ENCODE peak calls at places on chromosomes 16 and 17, in nine cellular contexts. One of them, this sample, is unnamed.
A peak's percentile ranks its signal among the peaks of the same experiment; 100 is the strongest.

GRCh38 chr16:57307365-57307764 is 22.9 kb upstream of the PLLP start:
- DNase-seq in stimulated activated CD8-positive, alpha-beta memory T cell treated with anti-CD3 and anti-CD28 coated beads, Interleukin-12 subunit alpha, Interleukin-12 subunit beta, amount 100 ng/mL, for 4 hours: no peak
- DNase-seq in activated naive CD8-positive, alpha-beta T cell treated with anti-CD3 and anti-CD28 coated beads, Interleukin-2, amount 10 ng/mL, durations not matched to agents 7 days and 5 days: no peak
- DNase-seq in neuronal stem cell: no peak
- DNase-seq in NCI-H446: no peak
- DNase-seq in LoVo: no peak
- DNase-seq in EL: no peak
- DNase-seq in mucosa of gallbladder: no peak
- DNase-seq in thoracic aorta: no peak
- DNase-seq in this sample: no peak

GRCh38 chr16:1184156-1184868 is 31.4 kb downstream of the CACNA1H start:
- DNase-seq in stimulated activated CD8-positive, alpha-beta memory T cell treated with anti-CD3 and anti-CD28 coated beads, Interleukin-12 subunit alpha, Interleukin-12 subunit beta, amount 100 ng/mL, for 4 hours: no peak
- DNase-seq in activated naive CD8-positive, alpha-beta T cell treated with anti-CD3 and anti-CD28 coated beads, Interleukin-2, amount 10 ng/mL, durations not matched to agents 7 days and 5 days: no peak
- DNase-seq in neuronal stem cell: no peak
- DNase-seq in NCI-H446: no peak
- DNase-seq in LoVo: no peak
- DNase-seq in EL: no peak
- DNase-seq in mucosa of gallbladder: peak; percentile 77
- DNase-seq in thoracic aorta: no peak
- DNase-seq in this sample: no peak

GRCh38 chr17:9350083-9350482 is 225.5 kb downstream of the STX8 start:
- DNase-seq in stimulated activated CD8-positive, alpha-beta memory T cell treated with anti-CD3 and anti-CD28 coated beads, Interleukin-12 subunit alpha, Interleukin-12 subunit beta, amount 100 ng/mL, for 4 hours: no peak
- DNase-seq in activated naive CD8-positive, alpha-beta T cell treated with anti-CD3 and anti-CD28 coated beads, Interleukin-2, amount 10 ng/mL, durations not matched to agents 7 days and 5 days: no peak
- DNase-seq in neuronal stem cell: no peak
- DNase-seq in NCI-H446: no peak
- DNase-seq in LoVo: no peak
- DNase-seq in EL: peak; percentile 96
- DNase-seq in mucosa of gallbladder: no peak
- DNase-seq in thoracic aorta: no peak
- DNase-seq in this sample: no peak

GRCh38 chr17:13030459-13031305 is 12.9 kb upstream of the ELAC2 start:
- DNase-seq in stimulated activated CD8-positive, alpha-beta memory T cell treated with anti-CD3 and anti-CD28 coated beads, Interleukin-12 subunit alpha, Interleukin-12 subunit beta, amount 100 ng/mL, for 4 hours: no peak
- DNase-seq in activated naive CD8-positive, alpha-beta T cell treated with anti-CD3 and anti-CD28 coated beads, Interleukin-2, amount 10 ng/mL, durations not matched to agents 7 days and 5 days: no peak
- DNase-seq in neuronal stem cell: peak; percentile 67
- DNase-seq in NCI-H446: no peak
- DNase-seq in LoVo: peak; percentile 31
- DNase-seq in EL: peak; percentile 55
- DNase-seq in mucosa of gallbladder: peak; percentile 36
- DNase-seq in thoracic aorta: no peak
- DNase-seq in this sample: no peak

GRCh38 chr16:66054095-66054494 is 312.4 kb upstream of the CDH5 start:
- DNase-seq in stimulated activated CD8-positive, alpha-beta memory T cell treated with anti-CD3 and anti-CD28 coated beads, Interleukin-12 subunit alpha, Interleukin-12 subunit beta, amount 100 ng/mL, for 4 hours: no peak
- DNase-seq in activated naive CD8-positive, alpha-beta T cell treated with anti-CD3 and anti-CD28 coated beads, Interleukin-2, amount 10 ng/mL, durations not matched to agents 7 days and 5 days: no peak
- DNase-seq in neuronal stem cell: no peak
- DNase-seq in NCI-H446: no peak
- DNase-seq in LoVo: no peak
- DNase-seq in EL: no peak
- DNase-seq in mucosa of gallbladder: no peak
- DNase-seq in thoracic aorta: no peak
- DNase-seq in this sample: no peak

GRCh38 chr17:3213587-3213986 is 6.1 kb downstream of the OR1A1 start:
- DNase-seq in stimulated activated CD8-positive, alpha-beta memory T cell treated with anti-CD3 and anti-CD28 coated beads, Interleukin-12 subunit alpha, Interleukin-12 subunit beta, amount 100 ng/mL, for 4 hours: no peak
- DNase-seq in activated naive CD8-positive, alpha-beta T cell treated with anti-CD3 and anti-CD28 coated beads, Interleukin-2, amount 10 ng/mL, durations not matched to agents 7 days and 5 days: no peak
- DNase-seq in neuronal stem cell: no peak
- DNase-seq in NCI-H446: no peak
- DNase-seq in LoVo: no peak
- DNase-seq in EL: peak; percentile 2
- DNase-seq in mucosa of gallbladder: no peak
- DNase-seq in thoracic aorta: no peak
- DNase-seq in this sample: no peak

GRCh38 chr17:32551186-32551955 is 64.6 kb downstream of the CDK5R1 start:
- DNase-seq in stimulated activated CD8-positive, alpha-beta memory T cell treated with anti-CD3 and anti-CD28 coated beads, Interleukin-12 subunit alpha, Interleukin-12 subunit beta, amount 100 ng/mL, for 4 hours: no peak
- DNase-seq in activated naive CD8-positive, alpha-beta T cell treated with anti-CD3 and anti-CD28 coated beads, Interleukin-2, amount 10 ng/mL, durations not matched to agents 7 days and 5 days: no peak
- DNase-seq in neuronal stem cell: no peak
- DNase-seq in NCI-H446: no peak
- DNase-seq in LoVo: no peak
- DNase-seq in EL: peak; percentile 49
- DNase-seq in mucosa of gallbladder: no peak
- DNase-seq in thoracic aorta: no peak
- DNase-seq in this sample: no peak

GRCh38 chr17:74199306-74200092 is 4.0 kb upstream of the RPL38 start:
- DNase-seq in stimulated activated CD8-positive, alpha-beta memory T cell treated with anti-CD3 and anti-CD28 coated beads, Interleukin-12 subunit alpha, Interleukin-12 subunit beta, amount 100 ng/mL, for 4 hours: no peak
- DNase-seq in activated naive CD8-positive, alpha-beta T cell treated with anti-CD3 and anti-CD28 coated beads, Interleukin-2, amount 10 ng/mL, durations not matched to agents 7 days and 5 days: peak; percentile 79
- DNase-seq in neuronal stem cell: peak; percentile 65
- DNase-seq in NCI-H446: no peak
- DNase-seq in LoVo: peak; percentile 70
- DNase-seq in EL: peak; percentile 57
- DNase-seq in mucosa of gallbladder: peak; percentile 58
- DNase-seq in thoracic aorta: no peak
- DNase-seq in this sample: peak; percentile 75

GRCh38 chr17:1153795-1154546 is 25.8 kb downstream of the ABR start:
- DNase-seq in stimulated activated CD8-positive, alpha-beta memory T cell treated with anti-CD3 and anti-CD28 coated beads, Interleukin-12 subunit alpha, Interleukin-12 subunit beta, amount 100 ng/mL, for 4 hours: no peak
- DNase-seq in activated naive CD8-positive, alpha-beta T cell treated with anti-CD3 and anti-CD28 coated beads, Interleukin-2, amount 10 ng/mL, durations not matched to agents 7 days and 5 days: no peak
- DNase-seq in neuronal stem cell: no peak
- DNase-seq in NCI-H446: peak; percentile 32
- DNase-seq in LoVo: no peak
- DNase-seq in EL: peak; percentile 55
- DNase-seq in mucosa of gallbladder: peak; percentile 44
- DNase-seq in thoracic aorta: peak; percentile 64
- DNase-seq in this sample: no peak

GRCh38 chr16:533391-534088 is 6.0 kb downstream of the CAPN15 start:
- DNase-seq in stimulated activated CD8-positive, alpha-beta memory T cell treated with anti-CD3 and anti-CD28 coated beads, Interleukin-12 subunit alpha, Interleukin-12 subunit beta, amount 100 ng/mL, for 4 hours: no peak
- DNase-seq in activated naive CD8-positive, alpha-beta T cell treated with anti-CD3 and anti-CD28 coated beads, Interleukin-2, amount 10 ng/mL, durations not matched to agents 7 days and 5 days: no peak
- DNase-seq in neuronal stem cell: no peak
- DNase-seq in NCI-H446: no peak
- DNase-seq in LoVo: peak; percentile 30
- DNase-seq in EL: no peak
- DNase-seq in mucosa of gallbladder: peak; percentile 59
- DNase-seq in thoracic aorta: no peak
- DNase-seq in this sample: no peak

GRCh38 chr16:53504161-53504663 is 1.2 kb upstream of the AKTIP start:
- DNase-seq in stimulated activated CD8-positive, alpha-beta memory T cell treated with anti-CD3 and anti-CD28 coated beads, Interleukin-12 subunit alpha, Interleukin-12 subunit beta, amount 100 ng/mL, for 4 hours: no peak
- DNase-seq in activated naive CD8-positive, alpha-beta T cell treated with anti-CD3 and anti-CD28 coated beads, Interleukin-2, amount 10 ng/mL, durations not matched to agents 7 days and 5 days: peak; percentile 44
- DNase-seq in neuronal stem cell: no peak
- DNase-seq in NCI-H446: no peak
- DNase-seq in LoVo: no peak
- DNase-seq in EL: peak; percentile 48
- DNase-seq in mucosa of gallbladder: peak; percentile 38
- DNase-seq in thoracic aorta: peak; percentile 47
- DNase-seq in this sample: no peak

GRCh38 chr16:11094838-11095565 is 150.6 kb downstream of the CLEC16A start:
- DNase-seq in stimulated activated CD8-positive, alpha-beta memory T cell treated with anti-CD3 and anti-CD28 coated beads, Interleukin-12 subunit alpha, Interleukin-12 subunit beta, amount 100 ng/mL, for 4 hours: no peak
- DNase-seq in activated naive CD8-positive, alpha-beta T cell treated with anti-CD3 and anti-CD28 coated beads, Interleukin-2, amount 10 ng/mL, durations not matched to agents 7 days and 5 days: no peak
- DNase-seq in neuronal stem cell: no peak
- DNase-seq in NCI-H446: no peak
- DNase-seq in LoVo: no peak
- DNase-seq in EL: no peak
- DNase-seq in mucosa of gallbladder: no peak
- DNase-seq in thoracic aorta: no peak
- DNase-seq in this sample: no peak

GRCh38 chr17:59311051-59311468 is 20.4 kb upstream of the YPEL2 start:
- DNase-seq in stimulated activated CD8-positive, alpha-beta memory T cell treated with anti-CD3 and anti-CD28 coated beads, Interleukin-12 subunit alpha, Interleukin-12 subunit beta, amount 100 ng/mL, for 4 hours: no peak
- DNase-seq in activated naive CD8-positive, alpha-beta T cell treated with anti-CD3 and anti-CD28 coated beads, Interleukin-2, amount 10 ng/mL, durations not matched to agents 7 days and 5 days: no peak
- DNase-seq in neuronal stem cell: peak; percentile 57
- DNase-seq in NCI-H446: peak; percentile 69
- DNase-seq in LoVo: peak; percentile 77
- DNase-seq in EL: peak; percentile 69
- DNase-seq in mucosa of gallbladder: peak; percentile 58
- DNase-seq in thoracic aorta: no peak
- DNase-seq in this sample: peak; percentile 18

GRCh38 chr16:84509032-84509950 is 4.8 kb upstream of the MEAK7 start:
- DNase-seq in stimulated activated CD8-positive, alpha-beta memory T cell treated with anti-CD3 and anti-CD28 coated beads, Interleukin-12 subunit alpha, Interleukin-12 subunit beta, amount 100 ng/mL, for 4 hours: no peak
- DNase-seq in activated naive CD8-positive, alpha-beta T cell treated with anti-CD3 and anti-CD28 coated beads, Interleukin-2, amount 10 ng/mL, durations not matched to agents 7 days and 5 days: no peak
- DNase-seq in neuronal stem cell: no peak
- DNase-seq in NCI-H446: no peak
- DNase-seq in LoVo: no peak
- DNase-seq in EL: no peak
- DNase-seq in mucosa of gallbladder: no peak
- DNase-seq in thoracic aorta: no peak
- DNase-seq in this sample: no peak

GRCh38 chr16:88673685-88674398 is 11.0 kb upstream of the MVD start:
- DNase-seq in stimulated activated CD8-positive, alpha-beta memory T cell treated with anti-CD3 and anti-CD28 coated beads, Interleukin-12 subunit alpha, Interleukin-12 subunit beta, amount 100 ng/mL, for 4 hours: no peak
- DNase-seq in activated naive CD8-positive, alpha-beta T cell treated with anti-CD3 and anti-CD28 coated beads, Interleukin-2, amount 10 ng/mL, durations not matched to agents 7 days and 5 days: no peak
- DNase-seq in neuronal stem cell: no peak
- DNase-seq in NCI-H446: no peak
- DNase-seq in LoVo: no peak
- DNase-seq in EL: no peak
- DNase-seq in mucosa of gallbladder: no peak
- DNase-seq in thoracic aorta: no peak
- DNase-seq in this sample: no peak

GRCh38 chr16:12874135-12874534 is 27.3 kb upstream of the SHISA9 start:
- DNase-seq in stimulated activated CD8-positive, alpha-beta memory T cell treated with anti-CD3 and anti-CD28 coated beads, Interleukin-12 subunit alpha, Interleukin-12 subunit beta, amount 100 ng/mL, for 4 hours: no peak
- DNase-seq in activated naive CD8-positive, alpha-beta T cell treated with anti-CD3 and anti-CD28 coated beads, Interleukin-2, amount 10 ng/mL, durations not matched to agents 7 days and 5 days: no peak
- DNase-seq in neuronal stem cell: no peak
- DNase-seq in NCI-H446: no peak
- DNase-seq in LoVo: no peak
- DNase-seq in EL: peak; percentile 70
- DNase-seq in mucosa of gallbladder: no peak
- DNase-seq in thoracic aorta: no peak
- DNase-seq in this sample: peak; percentile 26

GRCh38 chr16:57500578-57501111 is 14.4 kb upstream of the DOK4 start:
- DNase-seq in stimulated activated CD8-positive, alpha-beta memory T cell treated with anti-CD3 and anti-CD28 coated beads, Interleukin-12 subunit alpha, Interleukin-12 subunit beta, amount 100 ng/mL, for 4 hours: no peak
- DNase-seq in activated naive CD8-positive, alpha-beta T cell treated with anti-CD3 and anti-CD28 coated beads, Interleukin-2, amount 10 ng/mL, durations not matched to agents 7 days and 5 days: peak; percentile 61
- DNase-seq in neuronal stem cell: no peak
- DNase-seq in NCI-H446: no peak
- DNase-seq in LoVo: no peak
- DNase-seq in EL: no peak
- DNase-seq in mucosa of gallbladder: peak; percentile 82
- DNase-seq in thoracic aorta: no peak
- DNase-seq in this sample: no peak

GRCh38 chr17:49383048-49383447 is 21.0 kb upstream of the ZNF652 start:
- DNase-seq in stimulated activated CD8-positive, alpha-beta memory T cell treated with anti-CD3 and anti-CD28 coated beads, Interleukin-12 subunit alpha, Interleukin-12 subunit beta, amount 100 ng/mL, for 4 hours: no peak
- DNase-seq in activated naive CD8-positive, alpha-beta T cell treated with anti-CD3 and anti-CD28 coated beads, Interleukin-2, amount 10 ng/mL, durations not matched to agents 7 days and 5 days: no peak
- DNase-seq in neuronal stem cell: no peak
- DNase-seq in NCI-H446: no peak
- DNase-seq in LoVo: peak; percentile 22
- DNase-seq in EL: no peak
- DNase-seq in mucosa of gallbladder: no peak
- DNase-seq in thoracic aorta: no peak
- DNase-seq in this sample: no peak

GRCh38 chr16:4306439-4307214 is 9.2 kb upstream of the GLIS2 start:
- DNase-seq in stimulated activated CD8-positive, alpha-beta memory T cell treated with anti-CD3 and anti-CD28 coated beads, Interleukin-12 subunit alpha, Interleukin-12 subunit beta, amount 100 ng/mL, for 4 hours: no peak
- DNase-seq in activated naive CD8-positive, alpha-beta T cell treated with anti-CD3 and anti-CD28 coated beads, Interleukin-2, amount 10 ng/mL, durations not matched to agents 7 days and 5 days: peak; percentile 62
- DNase-seq in neuronal stem cell: no peak
- DNase-seq in NCI-H446: no peak
- DNase-seq in LoVo: no peak
- DNase-seq in EL: no peak
- DNase-seq in mucosa of gallbladder: no peak
- DNase-seq in thoracic aorta: no peak
- DNase-seq in this sample: no peak

GRCh38 chr16:68790944-68791343 is 52.4 kb upstream of the TANGO6 start:
- DNase-seq in stimulated activated CD8-positive, alpha-beta memory T cell treated with anti-CD3 and anti-CD28 coated beads, Interleukin-12 subunit alpha, Interleukin-12 subunit beta, amount 100 ng/mL, for 4 hours: no peak
- DNase-seq in activated naive CD8-positive, alpha-beta T cell treated with anti-CD3 and anti-CD28 coated beads, Interleukin-2, amount 10 ng/mL, durations not matched to agents 7 days and 5 days: no peak
- DNase-seq in neuronal stem cell: no peak
- DNase-seq in NCI-H446: no peak
- DNase-seq in LoVo: no peak
- DNase-seq in EL: no peak
- DNase-seq in mucosa of gallbladder: no peak
- DNase-seq in thoracic aorta: no peak
- DNase-seq in this sample: no peak

GRCh38 chr16:58013201-58013956 is 12.2 kb downstream of the USB1 start:
- DNase-seq in stimulated activated CD8-positive, alpha-beta memory T cell treated with anti-CD3 and anti-CD28 coated beads, Interleukin-12 subunit alpha, Interleukin-12 subunit beta, amount 100 ng/mL, for 4 hours: no peak
- DNase-seq in activated naive CD8-positive, alpha-beta T cell treated with anti-CD3 and anti-CD28 coated beads, Interleukin-2, amount 10 ng/mL, durations not matched to agents 7 days and 5 days: no peak
- DNase-seq in neuronal stem cell: no peak
- DNase-seq in NCI-H446: no peak
- DNase-seq in LoVo: no peak
- DNase-seq in EL: no peak
- DNase-seq in mucosa of gallbladder: no peak
- DNase-seq in thoracic aorta: no peak
- DNase-seq in this sample: no peak

GRCh38 chr17:3894927-3895343 is 2.1 kb upstream of the CAMKK1 start:
- DNase-seq in stimulated activated CD8-positive, alpha-beta memory T cell treated with anti-CD3 and anti-CD28 coated beads, Interleukin-12 subunit alpha, Interleukin-12 subunit beta, amount 100 ng/mL, for 4 hours: no peak
- DNase-seq in activated naive CD8-positive, alpha-beta T cell treated with anti-CD3 and anti-CD28 coated beads, Interleukin-2, amount 10 ng/mL, durations not matched to agents 7 days and 5 days: no peak
- DNase-seq in neuronal stem cell: no peak
- DNase-seq in NCI-H446: no peak
- DNase-seq in LoVo: no peak
- DNase-seq in EL: peak; percentile 23
- DNase-seq in mucosa of gallbladder: peak; percentile 64
- DNase-seq in thoracic aorta: no peak
- DNase-seq in this sample: no peak

GRCh38 chr17:15915996-15916395 is 28.9 kb upstream of the ADORA2B start:
- DNase-seq in stimulated activated CD8-positive, alpha-beta memory T cell treated with anti-CD3 and anti-CD28 coated beads, Interleukin-12 subunit alpha, Interleukin-12 subunit beta, amount 100 ng/mL, for 4 hours: no peak
- DNase-seq in activated naive CD8-positive, alpha-beta T cell treated with anti-CD3 and anti-CD28 coated beads, Interleukin-2, amount 10 ng/mL, durations not matched to agents 7 days and 5 days: no peak
- DNase-seq in neuronal stem cell: no peak
- DNase-seq in NCI-H446: no peak
- DNase-seq in LoVo: no peak
- DNase-seq in EL: no peak
- DNase-seq in mucosa of gallbladder: no peak
- DNase-seq in thoracic aorta: no peak
- DNase-seq in this sample: no peak

GRCh38 chr17:20852541-20853370 is 190.1 kb downstream of the USP22 start:
- DNase-seq in stimulated activated CD8-positive, alpha-beta memory T cell treated with anti-CD3 and anti-CD28 coated beads, Interleukin-12 subunit alpha, Interleukin-12 subunit beta, amount 100 ng/mL, for 4 hours: no peak
- DNase-seq in activated naive CD8-positive, alpha-beta T cell treated with anti-CD3 and anti-CD28 coated beads, Interleukin-2, amount 10 ng/mL, durations not matched to agents 7 days and 5 days: peak; percentile 43
- DNase-seq in neuronal stem cell: peak; percentile 46
- DNase-seq in NCI-H446: no peak
- DNase-seq in LoVo: no peak
- DNase-seq in EL: peak; percentile 14
- DNase-seq in mucosa of gallbladder: no peak
- DNase-seq in thoracic aorta: no peak
- DNase-seq in this sample: no peak

GRCh38 chr17:66971730-66972441 is 7.4 kb downstream of the CACNG4 start:
- DNase-seq in stimulated activated CD8-positive, alpha-beta memory T cell treated with anti-CD3 and anti-CD28 coated beads, Interleukin-12 subunit alpha, Interleukin-12 subunit beta, amount 100 ng/mL, for 4 hours: no peak
- DNase-seq in activated naive CD8-positive, alpha-beta T cell treated with anti-CD3 and anti-CD28 coated beads, Interleukin-2, amount 10 ng/mL, durations not matched to agents 7 days and 5 days: no peak
- DNase-seq in neuronal stem cell: no peak
- DNase-seq in NCI-H446: no peak
- DNase-seq in LoVo: no peak
- DNase-seq in EL: no peak
- DNase-seq in mucosa of gallbladder: no peak
- DNase-seq in thoracic aorta: no peak
- DNase-seq in this sample: no peak

GRCh38 chr16:86531193-86531550 is 20.8 kb downstream of the FOXF1 start:
- DNase-seq in stimulated activated CD8-positive, alpha-beta memory T cell treated with anti-CD3 and anti-CD28 coated beads, Interleukin-12 subunit alpha, Interleukin-12 subunit beta, amount 100 ng/mL, for 4 hours: no peak
- DNase-seq in activated naive CD8-positive, alpha-beta T cell treated with anti-CD3 and anti-CD28 coated beads, Interleukin-2, amount 10 ng/mL, durations not matched to agents 7 days and 5 days: no peak
- DNase-seq in neuronal stem cell: no peak
- DNase-seq in NCI-H446: no peak
- DNase-seq in LoVo: no peak
- DNase-seq in EL: no peak
- DNase-seq in mucosa of gallbladder: peak; percentile 71
- DNase-seq in thoracic aorta: no peak
- DNase-seq in this sample: no peak

GRCh38 chr17:82216301-82217119 is 3.9 kb upstream of the CCDC57 start:
- DNase-seq in stimulated activated CD8-positive, alpha-beta memory T cell treated with anti-CD3 and anti-CD28 coated beads, Interleukin-12 subunit alpha, Interleukin-12 subunit beta, amount 100 ng/mL, for 4 hours: no peak
- DNase-seq in activated naive CD8-positive, alpha-beta T cell treated with anti-CD3 and anti-CD28 coated beads, Interleukin-2, amount 10 ng/mL, durations not matched to agents 7 days and 5 days: peak; percentile 55
- DNase-seq in neuronal stem cell: no peak
- DNase-seq in NCI-H446: peak; percentile 15
- DNase-seq in LoVo: peak; percentile 37
- DNase-seq in EL: peak; percentile 95
- DNase-seq in mucosa of gallbladder: peak; percentile 79
- DNase-seq in thoracic aorta: no peak
- DNase-seq in this sample: peak; percentile 24

This sample was measured in 8988T.